ENCODE peak calls at places on chromosomes 11 and 22, in nine cellular contexts. T, F, R, X, B, P, K, U and G are unnamed samples.
A peak's percentile ranks its signal among the peaks of the same experiment; 100 is the strongest.

GRCh38 chr11:93537022-93537421 is 6.2 kb downstream of the SMCO4 start:
- DNase-seq in P (no peak), K (no peak), X (peak; percentile 52), T (no peak), U (no peak), F (no peak), R (peak; percentile 19), B (no peak), G (no peak)

GRCh38 chr11:95991101-95991500 is 67.2 kb upstream of the MTMR2 start:
- DNase-seq in U (no peak), X (no peak), F (no peak), B (no peak), R (no peak), P (no peak), T (no peak), K (no peak), G (no peak)

GRCh38 chr11:123653405-123653996 is 923 bp downstream of the SCN3B start:
- DNase-seq in R (no peak), X (no peak), T (no peak), F (no peak), U (no peak), K (no peak), P (no peak), B (no peak), G (no peak)

GRCh38 chr11:115653926-115654325 is 149.7 kb upstream of the CADM1 start:
- DNase-seq in F (no peak), T (no peak), P (no peak), K (no peak), X (no peak), B (no peak), R (no peak), U (peak; percentile 83), G (no peak)

GRCh38 chr11:120717623-120718022 is 206.1 kb downstream of the GRIK4 start:
- DNase-seq in P (no peak), K (no peak), T (no peak), X (no peak), B (no peak), F (no peak), R (no peak), U (no peak), G (peak; percentile 38)

GRCh38 chr11:82523141-82523540 is 210.5 kb downstream of the FAM181B start:
- DNase-seq in R (peak; percentile 48), K (no peak), P (no peak), F (no peak), X (no peak), T (no peak), U (no peak), B (no peak), G (no peak)

GRCh38 chr11:96854425-96854824 is 464.6 kb downstream of the JRKL start:
- DNase-seq in B (no peak), X (no peak), P (no peak), K (no peak), F (no peak), U (no peak), R (no peak), T (no peak), G (no peak)

GRCh38 chr11:115185507-115185906 is 318.7 kb downstream of the CADM1 start:
- DNase-seq in B (no peak), P (no peak), U (no peak), F (no peak), K (no peak), T (no peak), R (no peak), X (no peak), G (no peak)

GRCh38 chr11:288328-289144 is at the start of gene PGGHG:
- DNase-seq in R (no peak), P (no peak), T (no peak), F (peak; percentile 72), K (no peak), X (peak; percentile 84), B (peak; percentile 95), U (peak; percentile 87), G (peak; percentile 97)

GRCh38 chr22:20584029-20584871 is 76.8 kb downstream of the MED15 start:
- DNase-seq in T (no peak), P (no peak), K (no peak), R (no peak), X (no peak), F (no peak), U (no peak), B (no peak), G (peak; percentile 63)

GRCh38 chr11:36540998-36541397 is 26.8 kb upstream of the RAG1 start:
- DNase-seq in B (peak; percentile 19), F (no peak), U (peak; percentile 51), T (peak; percentile 32), P (peak; percentile 38), X (peak; percentile 49), K (no peak), R (peak; percentile 80), G (no peak)

GRCh38 chr11:32892355-32893090 is at the start of gene QSER1:
- DNase-seq in X (peak; percentile 65), R (peak; percentile 75), F (peak; percentile 70), B (peak; percentile 77), P (no peak), K (peak; percentile 93), U (peak; percentile 76), T (peak; percentile 35), G (peak; percentile 93)

GRCh38 chr22:45895436-45896152 is 81.4 kb downstream of the WNT7B start:
- DNase-seq in U (no peak), T (no peak), B (no peak), K (no peak), P (no peak), X (no peak), F (no peak), R (no peak), G (no peak)

GRCh38 chr11:49202287-49202976 is 6.0 kb downstream of the FOLH1 start:
- DNase-seq in X (no peak), R (no peak), F (no peak), K (no peak), B (no peak), T (no peak), P (no peak), U (no peak), G (no peak)

GRCh38 chr11:49208006-49208721 is at the start of gene FOLH1:
- DNase-seq in X (no peak), P (no peak), K (no peak), B (peak; percentile 15), T (no peak), R (peak; percentile 74), F (no peak), U (no peak), G (peak; percentile 75)
- TF ChIP-seq POLR2AphosphoS5 in X (no peak), P (no peak), K (no peak), B (no peak), T (no peak), R (no peak), F (no peak), U (no peak), G (peak; percentile 64)

GRCh38 chr22:28594784-28595324 is 84.8 kb downstream of the TTC28 start:
- DNase-seq in K (no peak), U (no peak), T (peak; percentile 54), X (no peak), F (no peak), B (peak; percentile 11), R (peak; percentile 82), P (peak; percentile 35), G (no peak)

GRCh38 chr22:28597665-28598064 is 82.0 kb downstream of the TTC28 start:
- DNase-seq in T (no peak), U (no peak), P (no peak), R (no peak), F (no peak), X (no peak), B (no peak), K (no peak), G (no peak)

GRCh38 chr22:28594076-28594783 is 85.4 kb downstream of the TTC28 start:
- DNase-seq in X (no peak), F (no peak), B (no peak), U (no peak), K (no peak), T (no peak), R (no peak), P (no peak), G (no peak)

GRCh38 chr22:28589102-28589501 is 90.5 kb downstream of the TTC28 start:
- DNase-seq in X (no peak), P (no peak), R (no peak), T (no peak), B (no peak), F (no peak), K (no peak), U (no peak), G (no peak)

DNA sequence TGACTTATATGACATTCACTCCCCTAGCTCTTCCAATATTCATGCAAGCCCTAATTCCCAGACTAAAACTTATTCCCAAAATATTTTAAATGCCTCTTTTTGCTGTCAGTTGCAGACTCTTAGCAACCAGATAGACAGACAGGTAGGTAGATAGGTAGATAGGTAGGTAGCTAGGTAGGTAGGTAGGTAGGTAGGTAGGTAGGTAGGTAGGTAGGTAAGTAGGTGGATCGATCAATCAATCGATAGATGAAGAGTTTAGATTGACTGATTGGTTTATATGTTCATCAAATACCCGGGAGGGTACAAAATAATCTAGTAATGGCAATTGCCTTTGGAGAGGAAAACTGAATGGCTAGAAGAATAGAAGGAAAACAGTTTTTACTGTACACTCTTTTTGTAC is 86.3 kb downstream of the TTC28 start:
- DNase-seq in X (no peak), P (no peak), F (no peak), K (no peak), T (no peak), R (no peak), B (no peak), U (no peak), G (no peak)
- TF ChIP-seq POLR2AphosphoS5 in X (no peak), P (no peak), F (no peak), K (no peak), T (no peak), R (no peak), B (no peak), U (no peak), G (no peak)

GRCh38 chr11:104126464-104126863 is 37.5 kb downstream of the PDGFD start:
- DNase-seq in F (no peak), B (no peak), X (no peak), T (no peak), P (no peak), K (no peak), U (no peak), R (no peak), G (no peak)
- TF ChIP-seq POLR2AphosphoS5 in F (no peak), B (no peak), X (no peak), T (no peak), P (no peak), K (no peak), U (no peak), R (no peak), G (no peak)

DNA sequence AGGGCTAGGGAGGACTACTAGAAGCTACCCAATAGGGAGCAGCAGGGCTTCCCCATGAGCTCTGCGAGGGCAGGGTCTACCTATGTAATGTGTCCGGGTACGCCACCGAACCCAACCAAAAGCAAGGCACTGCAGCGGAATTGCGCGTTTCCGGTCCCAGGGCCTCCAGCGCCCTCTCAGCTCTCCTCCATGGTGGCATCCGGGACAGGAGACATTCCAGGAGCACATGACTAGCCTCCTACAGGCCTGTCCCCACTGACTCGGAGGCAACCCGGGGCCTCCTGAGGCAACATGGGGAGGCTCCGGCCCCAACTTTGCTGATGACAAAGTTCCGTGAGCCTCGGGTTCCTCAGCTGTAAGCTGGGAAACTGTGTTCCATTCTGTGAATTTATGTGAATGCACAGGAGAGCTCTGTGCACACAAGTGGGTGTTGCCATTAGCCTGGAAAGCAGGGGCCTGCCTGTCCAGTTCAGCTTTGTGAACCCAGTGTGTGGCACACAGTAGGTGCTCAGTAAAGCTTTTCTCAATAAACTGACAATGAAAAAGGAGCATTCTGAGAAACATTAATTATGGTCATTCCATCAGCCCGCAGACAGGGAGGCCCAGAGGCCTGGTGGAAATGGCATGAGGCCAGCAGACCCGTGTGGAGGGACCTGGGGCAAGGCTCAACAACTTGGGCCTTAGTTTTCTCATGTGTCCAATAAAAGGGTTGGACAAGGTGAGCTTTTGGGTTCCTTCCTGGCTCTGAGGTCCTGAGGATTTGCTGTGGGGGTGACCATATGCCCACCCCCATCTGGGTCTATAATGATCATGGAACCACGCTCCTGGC is 50.3 kb downstream of the CHRDL2 start:
- DNase-seq in X (peak; percentile 45), B (no peak), U (peak; percentile 6), R (no peak), K (no peak), F (peak; percentile 49), T (no peak), P (no peak), G (peak; percentile 51)
- TF ChIP-seq POLR2AphosphoS5 in X (no peak), B (no peak), U (no peak), R (no peak), K (no peak), F (no peak), T (no peak), P (no peak), G (no peak)